ENCODE peak calls at places on chromosomes 13 and 19, in ten cellular contexts. K, J, F, O, B, T, I, P, S and A are unnamed samples.

GRCh38 chr13:103815619-103816018 is 749.4 kb upstream of the SLC10A2 start:
- DNase-seq in K (peak; percentile 13), J (no peak), F (no peak), O (no peak), B (no peak), T (no peak), I (no peak), P (no peak), S (no peak), A (no peak)

GRCh38 chr13:25111557-25111956 is 15.6 kb downstream of the PABPC3 start:
- DNase-seq in K (no peak), J (peak; percentile 9), F (no peak), O (no peak), B (no peak), T (no peak), I (no peak), P (no peak), S (no peak), A (no peak)

GRCh38 chr13:31046711-31047279 is 114.3 kb downstream of the TEX26 start:
- DNase-seq in K (peak; percentile 64), J (peak; percentile 19), F (peak; percentile 60), O (peak; percentile 31), B (no peak), T (peak; percentile 16), I (no peak), P (no peak), S (peak; percentile 62), A (peak; percentile 91)

GRCh38 chr13:21934309-21934708 is 263.4 kb downstream of the FGF9 start:
- DNase-seq in K (no peak), J (no peak), F (no peak), O (no peak), B (no peak), T (no peak), I (no peak), P (no peak), S (no peak), A (no peak)

GRCh38 chr13:84413016-84413415 is 530.7 kb upstream of the SLITRK1 start:
- DNase-seq in K (no peak), J (no peak), F (no peak), O (no peak), B (no peak), T (no peak), I (no peak), P (no peak), S (no peak), A (no peak)

GRCh38 chr19:51698296-51698695 is 5.2 kb downstream of the SPACA6 start:
- DNase-seq in K (peak; percentile 49), J (peak; percentile 81), F (no peak), O (no peak), B (no peak), T (no peak), I (no peak), P (no peak), S (no peak), A (no peak)

GRCh38 chr13:111076156-111077013 is 38.7 kb upstream of the ARHGEF7 start:
- DNase-seq in K (no peak), J (no peak), F (no peak), O (no peak), B (no peak), T (no peak), I (no peak), P (no peak), S (no peak), A (no peak)

GRCh38 chr13:41565221-41565620 is 107.9 kb downstream of the RGCC start:
- DNase-seq in K (peak; percentile 85), J (peak; percentile 91), F (peak; percentile 51), O (no peak), B (no peak), T (no peak), I (no peak), P (no peak), S (no peak), A (peak; percentile 25)

GRCh38 chr19:33545209-33545981 is 23.8 kb upstream of the PEPD start:
- DNase-seq in K (no peak), J (no peak), F (no peak), O (no peak), B (no peak), T (no peak), I (no peak), P (no peak), S (no peak), A (no peak)

GRCh38 chr19:35353635-35354034 is 4.6 kb upstream of the FFAR3 start:
- DNase-seq in K (no peak), J (peak; percentile 19), F (no peak), O (no peak), B (no peak), T (no peak), I (no peak), P (no peak), S (no peak), A (no peak)

GRCh38 chr13:76397413-76397812 is 488.8 kb downstream of the KCTD12 start:
- DNase-seq in K (no peak), J (no peak), F (no peak), O (no peak), B (no peak), T (no peak), I (peak; percentile 18), P (no peak), S (no peak), A (no peak)

GRCh38 chr19:7376151-7376852 is 27.6 kb downstream of the ARHGEF18 start:
- DNase-seq in K (no peak), J (no peak), F (no peak), O (no peak), B (peak; percentile 79), T (no peak), I (no peak), P (no peak), S (no peak), A (no peak)

GRCh38 chr19:48501446-48501960 is 10.1 kb downstream of the LMTK3 start:
- DNase-seq in K (no peak), J (no peak), F (no peak), O (peak; percentile 96), B (peak; percentile 89), T (no peak), I (peak; percentile 37), P (peak; percentile 49), S (peak; percentile 96), A (peak; percentile 75)

GRCh38 chr19:50649433-50650391 is at the start of gene C19orf81:
- DNase-seq in K (peak; percentile 36), J (peak; percentile 9), F (peak; percentile 38), O (no peak), B (no peak), T (no peak), I (no peak), P (no peak), S (no peak), A (peak; percentile 54)

GRCh38 chr13:69769637-69770036 is 338.0 kb upstream of the ATXN8OS start:
- DNase-seq in K (no peak), J (no peak), F (no peak), O (no peak), B (no peak), T (no peak), I (no peak), P (no peak), S (no peak), A (no peak)
- H3K4me3 ChIP-seq in K (no peak overlapping the region), J (no peak overlapping the region), F (no peak overlapping the region), O (no peak overlapping the region), B (no peak overlapping the region), T (no peak overlapping the region), I (no peak overlapping the region), P (no peak overlapping the region), S (no peak overlapping the region), A (no peak overlapping the region)

DNA sequence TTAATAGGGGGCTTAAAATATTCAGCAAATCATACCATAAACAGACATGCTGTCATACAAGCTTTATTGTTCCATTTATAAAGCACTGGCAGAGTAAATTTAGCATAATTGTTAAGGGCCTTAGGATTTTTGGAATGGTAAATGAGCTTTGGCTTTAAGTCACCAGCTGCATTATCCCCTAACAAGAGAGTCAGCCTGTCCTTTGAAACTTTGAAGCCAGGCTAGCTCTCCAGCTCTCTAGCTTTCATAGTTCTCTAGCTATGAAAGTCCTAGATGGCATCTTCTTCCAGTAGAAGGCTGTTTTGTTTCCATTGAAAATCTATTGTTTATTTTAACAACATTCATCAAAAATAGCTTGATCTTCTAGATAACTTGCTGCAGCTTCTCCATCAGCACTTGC is 420.8 kb upstream of the GPC6 start:
- DNase-seq in K (no peak), J (no peak), F (no peak), O (no peak), B (no peak), T (no peak), I (no peak), P (no peak), S (no peak), A (no peak)
- H3K4me3 ChIP-seq in K (peak overlapping the region; percentile 34), J (peak overlapping the region; percentile 21), F (peak overlapping the region; percentile 35), O (no peak overlapping the region), B (peak overlapping the region; percentile 49), T (peak overlapping the region; percentile 50), I (peak overlapping the region; percentile 53), P (no peak overlapping the region), S (no peak overlapping the region), A (peak overlapping the region; percentile 25)

GRCh38 chr19:53881482-53882390 is at the start of gene PRKCG:
- DNase-seq in K (no peak), J (no peak), F (peak; percentile 64), O (peak; percentile 54), B (peak; percentile 93), T (no peak), I (peak; percentile 59), P (no peak), S (peak; percentile 82), A (peak; percentile 62)

GRCh38 chr19:53879145-53880037 is 2.6 kb upstream of the PRKCG start:
- DNase-seq in K (peak; percentile 92), J (peak; percentile 77), F (peak; percentile 93), O (peak; percentile 91), B (peak; percentile 96), T (peak; percentile 95), I (peak; percentile 73), P (peak; percentile 92), S (peak; percentile 96), A (peak; percentile 97)

GRCh38 chr19:53882391-53883050 is 524 bp downstream of the PRKCG start:
- DNase-seq in K (no peak), J (no peak), F (no peak), O (no peak), B (no peak), T (no peak), I (no peak), P (no peak), S (no peak), A (no peak)

GRCh38 chr19:53878786-53879144 is 3.2 kb upstream of the PRKCG start:
- DNase-seq in K (no peak), J (no peak), F (no peak), O (no peak), B (no peak), T (no peak), I (no peak), P (no peak), S (no peak), A (no peak)

GRCh38 chr19:53880716-53881481 is 1.1 kb upstream of the PRKCG start:
- DNase-seq in K (no peak), J (no peak), F (no peak), O (no peak), B (no peak), T (no peak), I (no peak), P (no peak), S (no peak), A (no peak)
- H3K4me3 ChIP-seq in K (peak overlapping the region; percentile 37), J (no peak overlapping the region), F (peak overlapping the region; percentile 59), O (no peak overlapping the region), B (peak overlapping the region; percentile 61), T (no peak overlapping the region), I (peak overlapping the region; percentile 16), P (peak overlapping the region; percentile 48), S (no peak overlapping the region), A (peak overlapping the region; percentile 46)

DNA sequence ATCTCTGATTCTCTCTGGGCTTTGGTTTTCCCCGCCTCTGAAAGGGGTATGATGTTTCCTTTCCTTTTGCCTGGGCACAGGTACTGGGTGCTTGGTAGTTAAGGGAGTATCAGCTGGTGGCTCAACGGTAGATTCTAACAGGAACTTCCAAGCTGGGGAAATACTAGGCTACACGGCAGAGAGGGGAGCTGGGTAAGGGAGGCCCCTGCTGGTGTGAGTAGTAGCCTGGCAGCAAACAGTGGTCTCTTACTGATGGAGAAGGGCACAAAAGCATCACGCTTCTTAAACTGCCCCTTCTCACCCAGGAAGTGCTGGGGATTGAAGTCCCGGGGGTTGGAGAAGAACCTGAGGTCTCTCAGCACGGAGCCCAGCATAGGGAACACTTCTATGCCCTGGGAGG is 26.9 kb upstream of the CYP2A7 start:
- DNase-seq in K (no peak), J (no peak), F (no peak), O (no peak), B (no peak), T (peak; percentile 37), I (peak; percentile 42), P (no peak), S (no peak), A (no peak)
- H3K4me3 ChIP-seq in K (no peak overlapping the region), J (no peak overlapping the region), F (no peak overlapping the region), O (no peak overlapping the region), B (no peak overlapping the region), T (peak overlapping the region; percentile 38), I (peak overlapping the region; percentile 48), P (no peak overlapping the region), S (no peak overlapping the region), A (no peak overlapping the region)